ENCODE peak calls at places on chromosome 6, in ten cellular contexts. S is psoas muscle; K is choroid plexus epithelial cell; L is caudate nucleus; X is left lung; T is effector CD4-positive, alpha-beta T cell; P is fibroblast of pulmonary artery; A is WTC11; Y is IMR-90; Z is stimulated activated CD4-positive, alpha-beta T cell treated with anti-CD3 and anti-CD28 coated beads, Interleukin-12 subunit alpha, Interleukin-12 subunit beta, amount 100 ng/mL, for 4 hours. U is an unnamed sample.
A peak's percentile ranks its signal among the peaks of the same experiment; 100 is the strongest.

GRCh38 chr6:109059591-109060021 is 35.0 kb downstream of the SESN1 start:
- DNase-seq in S (no peak), A (no peak), L (no peak), X (no peak), T (no peak), K (peak; percentile 75), Y (peak; percentile 24), P (peak; percentile 87), Z (no peak), U (peak; percentile 76)

GRCh38 chr6:111551521-111552231 is 54.0 kb downstream of the TRAF3IP2 start:
- DNase-seq in X (peak; percentile 77), A (no peak), Z (no peak), Y (no peak), P (no peak), T (no peak), S (no peak), K (peak; percentile 22), L (no peak), U (peak; percentile 65)

GRCh38 chr6:11815231-11815630 is 36.6 kb upstream of the ADTRP start:
- DNase-seq in A (no peak), S (no peak), Y (peak; percentile 87), L (no peak), K (peak; percentile 43), Z (no peak), T (no peak), P (peak; percentile 60), X (no peak), U (peak; percentile 62)

GRCh38 chr6:39018103-39018502 is 30.5 kb upstream of the GLP1R start:
- DNase-seq in X (no peak), Z (no peak), A (no peak), L (no peak), P (no peak), T (no peak), Y (no peak), S (no peak), K (no peak), U (no peak)

GRCh38 chr6:101284131-101284530 is 109.4 kb upstream of the GRIK2 start:
- DNase-seq in T (no peak), A (no peak), Z (no peak), K (no peak), P (no peak), L (no peak), Y (no peak), X (no peak), S (no peak), U (no peak)

GRCh38 chr6:23339268-23339667 is 769.9 kb downstream of the HDGFL1 start:
- DNase-seq in P (no peak), T (no peak), K (no peak), Y (no peak), S (no peak), A (no peak), L (no peak), X (no peak), Z (no peak), U (no peak)

GRCh38 chr6:4155848-4156466 is 20.6 kb upstream of the ECI2 start:
- DNase-seq in S (peak; percentile 58), L (peak; percentile 16), X (peak; percentile 71), Y (peak; percentile 86), K (peak; percentile 91), A (peak; percentile 76), P (peak; percentile 89), T (peak; percentile 75), Z (peak; percentile 65), U (peak; percentile 85)

GRCh38 chr6:36599791-36600209 is 5.6 kb downstream of the SRSF3 start:
- DNase-seq in Y (peak; percentile 40), X (no peak), L (no peak), P (peak; percentile 61), Z (peak; percentile 49), A (peak; percentile 44), T (peak; percentile 52), K (peak; percentile 64), S (peak; percentile 45), U (peak; percentile 66)

GRCh38 chr6:18823782-18824386 is 436.7 kb downstream of the RNF144B start:
- DNase-seq in X (no peak), Y (peak; percentile 1), P (peak; percentile 26), L (no peak), S (no peak), T (no peak), A (peak; percentile 87), Z (peak; percentile 8), K (peak; percentile 33), U (peak; percentile 20)

GRCh38 chr6:33372532-33373123 is 19.0 kb upstream of the KIFC1 start:
- DNase-seq in S (no peak), Y (no peak), Z (no peak), T (no peak), P (no peak), K (no peak), X (no peak), A (no peak), L (no peak), U (no peak)

GRCh38 chr6:139249387-139249786 is 42.4 kb downstream of the TXLNB start:
- DNase-seq in Y (no peak), A (no peak), Z (peak; percentile 29), K (no peak), T (no peak), L (no peak), X (no peak), S (no peak), P (no peak), U (peak; percentile 15)

GRCh38 chr6:39430968-39431523 is 108.5 kb upstream of the KCNK16 start:
- DNase-seq in L (peak; percentile 40), A (peak; percentile 56), Y (no peak), P (no peak), Z (no peak), K (peak; percentile 19), S (peak; percentile 70), T (no peak), X (peak; percentile 57), U (no peak)

GRCh38 chr6:158644227-158645063 is at the start of gene DYNLT1:
- DNase-seq in T (peak; percentile 76), S (peak; percentile 94), Z (peak; percentile 88), L (peak; percentile 82), X (peak; percentile 96), A (peak; percentile 94), K (peak; percentile 91), Y (peak; percentile 84), P (peak; percentile 93), U (peak; percentile 80)

GRCh38 chr6:33443619-33444504 is 10.5 kb upstream of the ZBTB9 start:
- DNase-seq in T (no peak), P (no peak), L (no peak), S (no peak), K (no peak), X (no peak), Y (no peak), Z (no peak), A (no peak), U (no peak)

GRCh38 chr6:170024940-170025339 is 265.9 kb downstream of the DLL1 start:
- DNase-seq in T (no peak), X (peak; percentile 38), Z (no peak), P (peak; percentile 15), K (peak; percentile 42), Y (peak; percentile 58), A (no peak), S (no peak), L (no peak), U (peak; percentile 6)

GRCh38 chr6:34161857-34162515 is 16.1 kb upstream of the GRM4 start:
- DNase-seq in Y (no peak), S (no peak), L (no peak), T (no peak), Z (no peak), X (no peak), K (no peak), P (no peak), A (peak; percentile 7), U (no peak)

GRCh38 chr6:157845493-157846259 is 22.6 kb downstream of the SNX9 start:
- DNase-seq in T (no peak), A (no peak), S (no peak), Z (no peak), Y (peak; percentile 81), P (no peak), X (no peak), L (no peak), K (no peak), U (peak; percentile 45)

GRCh38 chr6:45351667-45352066 is 23.5 kb downstream of the RUNX2 start:
- DNase-seq in T (no peak), L (no peak), K (no peak), X (no peak), P (no peak), S (no peak), A (no peak), Z (no peak), Y (no peak), U (no peak)

GRCh38 chr6:83696674-83697073 is 12.2 kb downstream of the SNAP91 start:
- DNase-seq in Y (no peak), L (no peak), A (no peak), P (peak; percentile 3), X (no peak), Z (no peak), K (peak; percentile 2), T (no peak), S (no peak), U (no peak)

GRCh38 chr6:27161946-27162603 is 85.4 kb upstream of the PRSS16 start:
- DNase-seq in A (no peak), X (no peak), L (no peak), S (no peak), Y (peak; percentile 81), P (peak; percentile 72), T (no peak), K (peak; percentile 70), Z (no peak), U (peak; percentile 70)

GRCh38 chr6:38813026-38813425 is 97.9 kb downstream of the DNAH8 start:
- DNase-seq in Y (no peak), T (no peak), P (no peak), L (no peak), K (peak; percentile 4), A (no peak), Z (no peak), X (no peak), S (no peak), U (no peak)

GRCh38 chr6:144449911-144450690 is 165.0 kb downstream of the UTRN start:
- DNase-seq in X (no peak), L (no peak), T (no peak), K (no peak), Y (no peak), Z (no peak), S (no peak), P (no peak), A (no peak), U (no peak)

GRCh38 chr6:35044771-35045275 is 96.3 kb downstream of the TCP11 start:
- DNase-seq in P (peak; percentile 86), X (no peak), L (no peak), T (no peak), A (no peak), S (no peak), Y (no peak), K (no peak), Z (no peak), U (no peak)

GRCh38 chr6:3249821-3250220 is 8.9 kb upstream of the PSMG4 start:
- DNase-seq in A (no peak), L (no peak), Y (no peak), Z (no peak), T (no peak), S (no peak), K (no peak), X (no peak), P (no peak), U (no peak)

GRCh38 chr6:155315516-155315871 is 1.2 kb upstream of the TFB1M start:
- DNase-seq in K (peak; percentile 56), X (no peak), S (no peak), Z (no peak), Y (no peak), T (no peak), P (peak; percentile 58), L (no peak), A (no peak), U (peak; percentile 67)

GRCh38 chr6:7912736-7913517 is 2.3 kb upstream of the TXNDC5 start:
- DNase-seq in P (no peak), A (no peak), Z (no peak), Y (no peak), S (no peak), K (no peak), T (no peak), X (no peak), L (no peak), U (no peak)

GRCh38 chr6:135748189-135748588 is 103.3 kb upstream of the PDE7B start:
- DNase-seq in L (no peak), S (no peak), Z (no peak), Y (no peak), X (no peak), T (no peak), K (no peak), P (no peak), A (no peak), U (no peak)

GRCh38 chr6:139154885-139155547 is 20.1 kb downstream of the HECA start:
- DNase-seq in L (no peak), A (no peak), Z (no peak), K (no peak), T (no peak), S (no peak), X (no peak), Y (peak; percentile 67), P (no peak), U (peak; percentile 36)

U was measured in iris pigment epithelial cell.